ENCODE peak calls at places on chromosome 10, in five cellular contexts. C, E, J, Z and A are unnamed samples.

GRCh38 chr10:118499186-118499585 is 96.3 kb downstream of the PRLHR start:
- DNase-seq in C (no peak), E (no peak), J (no peak), Z (no peak), A (no peak)

GRCh38 chr10:132961864-132962622 is 19.7 kb upstream of the CFAP46 start:
- DNase-seq in C (peak), E (no peak), J (peak), Z (no peak), A (no peak)

GRCh38 chr10:96740579-96741281 is 20.4 kb upstream of the PIK3AP1 start:
- DNase-seq in C (no peak), E (no peak), J (no peak), Z (no peak), A (no peak)

GRCh38 chr10:101758858-101759257 is 17.1 kb downstream of the FGF8 start:
- DNase-seq in C (no peak), E (no peak), J (no peak), Z (no peak), A (no peak)

GRCh38 chr10:122051609-122052385 is 62.8 kb downstream of the TACC2 start:
- DNase-seq in C (no peak), E (no peak), J (peak), Z (no peak), A (peak)

GRCh38 chr10:13271552-13272163 is 28.2 kb downstream of the PHYH start:
- DNase-seq in C (peak), E (no peak), J (peak), Z (peak), A (peak)

GRCh38 chr10:103278862-103279298 is 1.9 kb downstream of the INA start:
- DNase-seq in C (no peak), E (no peak), J (peak), Z (peak), A (no peak)

GRCh38 chr10:13102002-13102794 is 2.2 kb downstream of the OPTN start:
- DNase-seq in C (no peak), E (no peak), J (no peak), Z (no peak), A (no peak)

GRCh38 chr10:72688208-72688651 is 3.7 kb upstream of the MCU start:
- DNase-seq in C (no peak), E (no peak), J (no peak), Z (peak), A (no peak)

GRCh38 chr10:48907730-48908129 is 31.9 kb downstream of the LRRC18 start:
- DNase-seq in C (no peak), E (peak), J (no peak), Z (no peak), A (no peak)

GRCh38 chr10:100746413-100746931 is 1.1 kb downstream of the PAX2 start:
- DNase-seq in C (no peak), E (no peak), J (no peak), Z (no peak), A (no peak)
- TF ChIP-seq EZH2 in C (peak), E (peak), J (peak), Z (no peak), A (no peak)

DNA sequence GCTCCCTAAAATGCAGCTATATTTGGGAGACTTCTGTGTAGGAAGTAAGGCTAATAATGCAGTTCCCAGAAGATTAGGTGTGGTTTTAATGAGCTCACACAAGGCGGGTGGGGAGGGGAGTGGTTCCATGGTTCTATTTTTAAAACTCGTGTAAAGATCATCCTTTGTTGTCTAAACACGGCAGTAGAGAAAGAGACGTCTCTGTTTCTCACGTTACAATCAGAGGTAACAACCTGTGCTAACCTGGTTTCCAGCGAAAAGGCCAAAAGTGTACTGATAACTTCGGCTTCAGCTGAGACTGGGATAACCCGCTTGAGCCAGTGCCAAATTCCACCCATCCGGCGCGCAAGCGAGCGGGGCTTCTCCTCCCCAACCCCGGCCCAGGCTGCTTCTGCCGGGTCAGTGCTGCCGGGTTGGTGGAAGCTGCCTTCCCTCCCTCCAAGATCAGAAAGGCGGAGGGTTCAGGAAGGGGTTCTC is 2.5 kb upstream of the MAP3K8 start:
- DNase-seq in C (no peak), E (no peak), J (peak), Z (no peak), A (no peak)
- TF ChIP-seq POLR2AphosphoS5 in C (no peak), E (no peak), J (no peak), Z (no peak), A (no peak)

DNA sequence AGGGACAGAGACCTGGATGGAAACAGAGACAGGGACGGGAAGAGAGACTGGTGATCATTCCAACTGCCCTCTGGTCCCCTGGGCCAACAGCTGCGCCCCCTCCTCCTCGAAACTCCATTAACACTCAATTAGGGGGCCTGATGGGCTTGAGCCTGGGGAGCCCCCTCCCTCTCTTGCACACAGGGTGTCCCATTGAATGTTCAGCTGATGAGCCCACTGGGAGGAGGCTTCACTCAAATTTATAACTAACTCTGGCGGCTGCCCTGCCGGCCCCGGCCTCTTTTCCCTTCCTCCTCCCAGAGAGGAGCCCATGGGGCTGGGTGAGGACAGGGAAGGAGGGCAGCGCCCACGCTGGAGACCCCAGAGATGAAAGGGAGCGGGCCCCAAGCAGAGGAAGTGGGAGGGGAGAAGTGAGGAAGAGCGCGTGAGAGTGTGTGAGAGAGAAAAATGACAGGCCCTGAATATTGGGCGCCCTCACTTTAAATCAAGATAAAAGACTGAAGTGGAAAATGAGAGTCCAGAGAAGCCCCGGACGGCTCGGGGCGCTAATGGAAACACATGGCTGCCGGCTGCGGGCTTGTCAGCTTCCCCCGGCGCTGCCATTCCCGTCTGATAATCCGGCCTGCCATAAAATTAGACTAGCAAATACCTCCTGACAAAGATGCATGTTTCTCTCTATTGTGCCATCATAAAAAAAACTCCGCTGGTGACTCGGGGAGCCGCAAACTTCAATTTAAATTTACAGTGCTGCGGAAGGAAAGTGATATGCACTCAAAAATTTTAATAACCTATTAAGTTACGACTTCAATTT is 58.0 kb upstream of the PAX2 start:
- DNase-seq in C (no peak), E (no peak), J (no peak), Z (no peak), A (no peak)
- TF ChIP-seq EZH2 in C (no peak), E (no peak), J (no peak), Z (no peak), A (no peak)

GRCh38 chr10:69045441-69046300 is 42.2 kb upstream of the SRGN start:
- DNase-seq in C (no peak), E (peak), J (no peak), Z (no peak), A (no peak)
- TF ChIP-seq POLR2AphosphoS5 in C (no peak), E (peak), J (no peak), Z (no peak), A (no peak)

DNA sequence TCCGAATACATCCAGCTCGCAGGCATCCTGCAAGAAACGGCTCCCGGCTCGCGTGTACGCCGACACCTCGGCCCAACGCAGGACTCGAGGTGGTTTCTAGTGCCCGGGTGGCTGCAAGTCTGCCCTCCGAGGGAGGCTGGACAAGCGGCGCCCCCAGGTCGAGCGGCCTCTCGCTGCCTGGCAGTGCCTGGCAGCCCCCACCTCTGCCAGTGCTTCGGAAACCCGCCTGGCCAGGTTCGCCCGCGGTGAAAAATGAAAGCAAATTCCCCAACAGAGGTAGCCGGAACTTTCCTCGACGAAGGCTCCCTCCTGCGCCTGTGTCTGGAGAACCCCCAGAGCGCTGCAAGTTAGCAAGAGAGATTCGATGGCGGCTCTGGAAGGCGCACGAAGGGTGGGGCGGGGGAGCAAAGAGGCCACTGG is 5.7 kb upstream of the ZNF503 start:
- DNase-seq in C (no peak), E (no peak), J (peak), Z (no peak), A (no peak)
- TF ChIP-seq EZH2 in C (no peak), E (no peak), J (no peak), Z (no peak), A (no peak)

DNA sequence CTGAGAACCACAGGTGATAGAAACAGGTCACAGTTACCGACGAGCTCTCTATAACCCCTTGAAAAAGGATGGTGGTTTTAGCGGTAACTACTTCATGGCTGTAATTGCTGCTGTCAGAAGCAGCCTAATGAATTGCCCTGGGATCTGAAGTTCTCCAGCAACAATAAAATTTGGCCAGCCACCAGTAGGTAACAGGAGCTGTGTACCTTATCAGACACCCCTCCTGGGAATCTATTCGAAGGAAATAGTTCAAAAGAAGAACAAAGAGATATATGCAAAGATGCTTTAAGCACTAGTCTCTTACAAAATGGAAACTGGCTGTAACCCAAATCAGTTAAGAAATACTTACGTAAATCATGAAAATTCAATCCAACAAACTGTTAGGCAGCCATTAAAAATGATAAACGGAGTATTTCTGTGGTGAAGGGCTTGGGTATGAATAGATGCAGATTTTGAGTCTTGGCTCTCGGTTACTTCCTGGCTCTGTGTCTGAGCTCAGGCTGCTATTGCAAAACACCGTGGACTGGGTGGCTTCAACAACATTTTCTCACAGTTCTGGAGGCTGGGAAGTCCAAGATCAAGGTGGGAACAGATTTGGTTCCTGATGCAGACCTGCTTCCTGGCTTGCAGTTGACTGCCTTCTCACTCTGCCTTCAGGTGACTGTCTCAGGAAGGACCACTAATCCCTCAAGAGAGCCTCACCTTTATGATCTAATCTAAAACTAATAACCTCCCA is 1.6 kb downstream of the MSRB2 start:
- DNase-seq in C (no peak), E (no peak), J (no peak), Z (no peak), A (no peak)
- TF ChIP-seq POLR2AphosphoS5 in C (no peak), E (no peak), J (no peak), Z (no peak), A (no peak)

GRCh38 chr10:123145542-123146012 is 2.4 kb upstream of the HMX2 start:
- DNase-seq in C (no peak), E (no peak), J (peak), Z (no peak), A (no peak)
- TF ChIP-seq EZH2 in C (no peak), E (no peak), J (no peak), Z (no peak), A (no peak)

GRCh38 chr10:75788394-75789205 is 357.2 kb downstream of the LRMDA start:
- DNase-seq in C (no peak), E (no peak), J (no peak), Z (no peak), A (no peak)
- TF ChIP-seq POLR2AphosphoS5 in C (no peak), E (no peak), J (no peak), Z (no peak), A (no peak)

DNA sequence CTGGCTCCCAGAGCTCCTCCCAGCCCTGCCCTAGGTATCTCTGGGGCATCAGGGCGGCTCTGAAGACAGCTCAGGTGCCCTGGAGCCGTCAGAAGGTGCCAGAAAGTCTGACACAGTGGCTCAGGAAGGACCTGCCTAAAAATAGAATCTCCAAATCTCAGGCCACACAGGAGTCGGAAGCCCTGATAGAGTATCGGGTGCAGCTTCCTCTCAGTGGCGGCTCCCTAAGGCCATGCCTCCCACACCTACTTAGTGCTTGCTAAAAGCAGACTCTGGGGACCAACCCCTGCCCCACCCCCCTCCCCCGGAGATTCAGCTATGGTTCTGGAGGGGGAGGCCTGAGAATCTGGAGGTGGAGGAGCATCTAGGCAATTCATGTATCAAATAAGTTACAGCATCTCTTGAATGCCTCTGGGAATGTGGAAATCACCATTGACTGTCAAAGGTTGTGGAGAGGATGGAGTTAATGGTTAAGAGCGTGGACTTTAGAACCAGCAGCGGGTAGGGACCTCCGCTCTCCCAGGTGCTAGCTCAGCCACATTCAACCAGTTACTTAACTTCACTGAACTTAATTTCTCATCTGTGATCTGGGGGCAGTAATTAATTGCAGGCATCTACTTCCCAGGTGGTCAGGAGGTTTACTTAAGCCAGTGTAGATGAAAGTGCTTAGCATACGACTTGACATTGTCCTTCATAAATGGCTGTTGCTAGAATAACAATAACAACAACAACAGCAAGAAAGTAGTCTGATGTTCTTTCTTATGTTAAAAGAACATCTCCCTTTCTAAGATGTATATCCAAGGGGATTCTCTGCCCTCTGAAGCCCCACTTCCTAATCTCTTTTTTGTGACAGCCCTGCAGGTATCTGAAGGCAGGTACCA is 38.6 kb upstream of the MXI1 start:
- DNase-seq in C (peak), E (no peak), J (peak), Z (no peak), A (no peak)
- TF ChIP-seq EZH2 in C (peak), E (no peak), J (no peak), Z (no peak), A (no peak)